ENCODE peak calls at places on chromosomes 16 and 17, in four cellular contexts. M is K562, Y is A549, X is ovary. T is an unnamed sample.

GRCh38 chr16:61024180-61024900 is 1011.9 kb downstream of the CDH8 start:
- DNase-seq in M (no peak), X (no peak), Y (no peak), T (no peak)

GRCh38 chr16:80902306-80903154 is 98.1 kb upstream of the CDYL2 start:
- DNase-seq in Y (no peak), M (no peak), X (no peak), T (no peak)

GRCh38 chr16:13186813-13187212 is 285.4 kb downstream of the SHISA9 start:
- DNase-seq in M (no peak), X (no peak), Y (peak; percentile 15), T (no peak)

GRCh38 chr17:30503558-30503957 is 26.4 kb downstream of the GOSR1 start:
- DNase-seq in M (no peak), Y (no peak), X (no peak), T (no peak)

GRCh38 chr17:32264823-32265191 is 825 bp upstream of the RHBDL3 start:
- DNase-seq in M (no peak), X (no peak), Y (no peak), T (no peak)

GRCh38 chr16:21128991-21129390 is 21.7 kb downstream of the DNAH3 start:
- DNase-seq in M (no peak), X (no peak), Y (no peak), T (no peak)

GRCh38 chr17:78528541-78528940 is 48.7 kb downstream of the DNAH17 start:
- DNase-seq in Y (no peak), M (peak; percentile 54), X (no peak), T (no peak)

GRCh38 chr16:22694887-22695382 is 119.0 kb upstream of the HS3ST2 start:
- DNase-seq in M (no peak), Y (no peak), X (no peak), T (no peak)

GRCh38 chr16:26263406-26263805 is 571.6 kb downstream of the HS3ST4 start:
- DNase-seq in M (no peak), Y (no peak), X (no peak), T (no peak)

GRCh38 chr16:48081656-48082055 is 74.1 kb downstream of the ABCC12 start:
- DNase-seq in Y (peak; percentile 78), M (no peak), X (no peak), T (no peak)

GRCh38 chr17:42289863-42290165 is 1.5 kb downstream of the STAT5A start:
- DNase-seq in M (no peak), Y (no peak), X (peak; percentile 40), T (no peak)

GRCh38 chr17:4074831-4075495 is 67.9 kb downstream of the ZZEF1 start:
- DNase-seq in M (peak; percentile 34), Y (peak; percentile 66), X (no peak), T (no peak)

GRCh38 chr16:82062645-82063058 is 27.6 kb downstream of the HSD17B2 start:
- DNase-seq in M (no peak), X (no peak), Y (no peak), T (no peak)

GRCh38 chr17:2893422-2893914 is 97.2 kb downstream of the RAP1GAP2 start:
- DNase-seq in Y (no peak), X (no peak), M (no peak), T (no peak)

GRCh38 chr17:77092025-77092424 is 48.7 kb upstream of the SEC14L1 start:
- DNase-seq in Y (no peak), M (no peak), X (no peak), T (no peak)

GRCh38 chr17:28896884-28897768 is at the start of gene FLOT2:
- DNase-seq in Y (peak; percentile 36), M (peak; percentile 84), X (peak; percentile 77), T (peak; percentile 86)

GRCh38 chr16:54216268-54217187 is 70.1 kb downstream of the IRX3 start:
- DNase-seq in Y (no peak), X (peak; percentile 59), M (no peak), T (no peak)

GRCh38 chr16:29665294-29666077 is 2.4 kb downstream of the SPN start:
- DNase-seq in X (no peak), M (peak; percentile 35), Y (no peak), T (no peak)

GRCh38 chr16:47069291-47069690 is 74.5 kb downstream of the NETO2 start:
- DNase-seq in Y (no peak), X (no peak), M (no peak), T (no peak)

GRCh38 chr16:73016488-73016830 is 31.5 kb downstream of the ZFHX3 start:
- DNase-seq in X (no peak), Y (peak; percentile 22), M (no peak), T (no peak)

GRCh38 chr17:869067-869466 is 86.9 kb downstream of the MRM3 start:
- DNase-seq in Y (no peak), M (no peak), X (peak; percentile 80), T (no peak)

GRCh38 chr17:29135464-29135863 is 44.7 kb downstream of the MYO18A start:
- DNase-seq in X (no peak), Y (no peak), M (no peak), T (no peak)

GRCh38 chr16:84967828-84968227 is 43.5 kb downstream of the ZDHHC7 start:
- DNase-seq in M (no peak), X (no peak), Y (no peak), T (no peak)

GRCh38 chr17:48552453-48553189 is 7.7 kb upstream of the HOXB2 start:
- DNase-seq in X (no peak), M (no peak), Y (no peak), T (no peak)

GRCh38 chr17:32912218-32912897 is 15.6 kb upstream of the TMEM98 start:
- DNase-seq in X (peak; percentile 68), Y (peak; percentile 76), M (peak; percentile 86), T (peak; percentile 92)

GRCh38 chr17:60156746-60157145 is 7.0 kb downstream of the CA4 start:
- DNase-seq in X (no peak), Y (no peak), M (no peak), T (no peak)

GRCh38 chr16:47777191-47777590 is 316.1 kb downstream of the PHKB start:
- DNase-seq in Y (no peak), X (no peak), M (no peak), T (no peak)

GRCh38 chr17:72525225-72525988 is 404.6 kb downstream of the SOX9 start:
- DNase-seq in X (no peak), M (no peak), Y (peak; percentile 59), T (no peak)

GRCh38 chr17:76270770-76271668 is 5.9 kb downstream of the UBALD2 start:
- DNase-seq in X (no peak), Y (no peak), M (no peak), T (no peak)

GRCh38 chr16:4081577-4082021 is 34.6 kb downstream of the ADCY9 start:
- DNase-seq in M (no peak), X (peak; percentile 51), Y (no peak), T (no peak)

GRCh38 chr17:70327723-70328122 is 158.4 kb downstream of the KCNJ2 start:
- DNase-seq in Y (no peak), X (no peak), M (no peak), T (no peak)

GRCh38 chr17:7927596-7927995 is 2.1 kb downstream of the KCNAB3 start:
- DNase-seq in Y (no peak), X (no peak), M (no peak), T (no peak)

GRCh38 chr16:31513126-31513525 is 4.9 kb upstream of the RUSF1 start:
- DNase-seq in Y (peak; percentile 18), X (no peak), M (no peak), T (no peak)

GRCh38 chr16:17369441-17369951 is 101.3 kb downstream of the XYLT1 start:
- DNase-seq in M (no peak), Y (no peak), X (peak; percentile 42), T (no peak)
- TF ChIP-seq POLR2A in M (no peak), Y (no peak), X (no peak), T (no peak)

GRCh38 chr17:39927101-39927927 is at the start of the genes LRRC3C and ORMDL3:
- DNase-seq in X (peak; percentile 97), M (peak; percentile 92), Y (peak; percentile 93), T (peak; percentile 99)
- TF ChIP-seq EP300 in X (no peak), M (peak; percentile 7), Y (no peak), T (no peak)

GRCh38 chr16:19067349-19068236 is at the start of gene COQ7:
- DNase-seq in M (peak; percentile 98), X (peak; percentile 98), Y (peak; percentile 100), T (peak; percentile 99)
- TF ChIP-seq POLR2A in M (peak; percentile 88), X (peak; percentile 75), Y (peak; percentile 17), T (peak; percentile 53)

DNA sequence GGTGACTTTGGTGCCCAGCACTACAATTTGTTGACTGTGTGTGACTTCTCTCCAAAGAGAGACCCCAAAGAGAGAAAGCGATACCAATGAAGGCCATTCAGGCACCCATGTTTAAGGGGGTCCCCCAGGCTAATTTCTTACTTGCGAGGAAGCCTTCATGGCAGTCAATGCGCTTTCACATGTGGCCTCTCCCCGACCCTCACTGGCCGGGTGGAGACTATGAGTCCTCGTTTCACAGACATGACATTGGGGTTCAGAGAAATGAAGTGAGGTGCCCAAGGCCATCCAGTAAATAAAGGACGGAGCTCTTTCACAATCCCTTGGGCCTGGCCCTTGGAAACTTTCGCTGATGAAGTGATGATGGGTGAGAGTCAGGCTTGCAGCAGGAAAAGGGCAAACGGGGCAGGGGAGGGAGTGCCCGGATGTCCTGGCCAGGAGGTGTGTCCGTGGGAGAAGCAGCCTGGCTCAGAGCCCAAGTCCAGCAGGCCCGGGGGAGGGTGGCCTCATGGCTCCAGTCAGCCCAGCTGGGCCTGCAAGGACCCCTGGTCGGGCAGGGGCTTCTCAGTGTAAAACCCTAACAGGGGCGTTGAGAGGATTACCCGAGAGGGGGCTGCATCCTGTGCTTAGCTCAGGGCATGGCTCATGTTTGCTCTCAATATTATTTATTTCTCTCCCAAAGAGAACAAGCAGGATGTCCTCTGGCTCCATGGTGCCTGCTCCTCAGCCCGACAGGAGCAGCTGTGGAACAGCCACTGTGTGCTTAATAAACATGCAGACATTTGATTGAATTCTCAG is 14.7 kb downstream of the TBX2 start:
- DNase-seq in X (no peak), Y (peak; percentile 2), M (peak; percentile 8), T (peak; percentile 68)
- TF ChIP-seq EP300 in X (no peak), Y (no peak), M (no peak), T (no peak)

GRCh38 chr16:11079657-11080187 is 135.4 kb downstream of the CLEC16A start:
- DNase-seq in Y (no peak), M (no peak), X (peak; percentile 20), T (no peak)
- TF ChIP-seq POLR2A in Y (no peak), M (no peak), X (no peak), T (no peak)

DNA sequence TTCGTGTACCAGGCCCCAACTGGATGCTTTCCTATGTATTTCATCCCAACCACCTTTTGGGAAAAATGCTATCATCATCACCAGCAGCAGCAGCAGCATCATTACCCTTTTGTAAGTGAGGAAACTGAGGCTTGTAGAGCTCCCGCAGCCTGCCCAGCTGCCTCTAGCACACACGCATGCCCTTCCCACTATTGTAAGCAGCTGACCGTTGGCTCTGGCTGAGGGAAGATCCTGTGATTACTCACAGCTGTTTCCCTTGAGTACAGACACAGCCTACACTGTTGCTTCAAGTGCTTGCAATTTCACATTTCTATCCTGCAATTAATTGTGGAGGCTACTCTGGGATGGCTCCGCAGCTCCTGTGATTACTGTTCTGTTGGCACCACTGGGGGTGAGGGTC is 180.6 kb upstream of the CACNG5 start:
- DNase-seq in M (no peak), X (no peak), Y (no peak), T (no peak)
- TF ChIP-seq EP300 in M (no peak), X (no peak), Y (no peak), T (no peak)

T was measured in upper lobe of left lung.